ENCODE peak calls at places on chromosome 21, in nine cellular contexts. H is cardiac fibroblast, L is esophagus squamous epithelium, A is epithelial cell of esophagus, O is uterus, Z is dorsolateral prefrontal cortex, F is psoas muscle, D is astrocyte of the spinal cord, M is tibial artery. Q is an unnamed sample.

GRCh38 chr21:26448751-26449150 is 124.3 kb downstream of the CYYR1 start:
- DNase-seq in H (peak), L (no peak), A (peak), O (no peak), Z (no peak), F (no peak), D (no peak), M (no peak), Q (no peak)

GRCh38 chr21:27564684-27565280 is 597.9 kb upstream of the ADAMTS5 start:
- DNase-seq in H (peak), L (no peak), A (peak), O (peak), Z (peak), F (peak), D (peak), M (no peak), Q (no peak)

GRCh38 chr21:38293765-38294164 is 37.0 kb downstream of the KCNJ15 start:
- DNase-seq in H (no peak), L (no peak), A (no peak), O (no peak), Z (no peak), F (no peak), D (no peak), M (no peak), Q (no peak)

GRCh38 chr21:14480601-14481000 is 65.5 kb downstream of the SAMSN1 start:
- DNase-seq in H (peak), L (no peak), A (peak), O (no peak), Z (no peak), F (no peak), D (no peak), M (no peak), Q (no peak)

GRCh38 chr21:8992731-8993174 is 1528.6 kb upstream of the TPTE start:
- DNase-seq in H (peak), L (no peak), A (no peak), O (no peak), Z (no peak), F (no peak), D (no peak), M (no peak), Q (no peak)

GRCh38 chr21:27776925-27777553 is 810.2 kb upstream of the ADAMTS5 start:
- DNase-seq in H (peak), L (no peak), A (no peak), O (no peak), Z (no peak), F (no peak), D (no peak), M (no peak), Q (no peak)

GRCh38 chr21:23014021-23014420 is 2015.8 kb downstream of the NCAM2 start:
- DNase-seq in H (no peak), L (no peak), A (no peak), O (no peak), Z (no peak), F (no peak), D (no peak), M (no peak), Q (no peak)

GRCh38 chr21:40765771-40766170 is 81.2 kb downstream of the DSCAM start:
- DNase-seq in H (no peak), L (no peak), A (no peak), O (no peak), Z (no peak), F (no peak), D (no peak), M (no peak), Q (no peak)

GRCh38 chr21:41369915-41370839 is 8.3 kb downstream of the MX2 start:
- DNase-seq in H (no peak), L (no peak), A (no peak), O (peak), Z (no peak), F (no peak), D (no peak), M (peak), Q (no peak)

GRCh38 chr21:38525454-38525853 is 27.2 kb upstream of the ERG start:
- DNase-seq in H (no peak), L (no peak), A (no peak), O (no peak), Z (no peak), F (no peak), D (no peak), M (no peak), Q (no peak)

GRCh38 chr21:31410763-31411278 is 66.8 kb upstream of the TIAM1 start:
- DNase-seq in H (no peak), L (no peak), A (no peak), O (no peak), Z (no peak), F (no peak), D (no peak), M (no peak), Q (no peak)

GRCh38 chr21:35204850-35205564 is 155.9 kb upstream of the RUNX1 start:
- DNase-seq in H (peak), L (no peak), A (no peak), O (peak), Z (peak), F (peak), D (peak), M (peak), Q (no peak)

GRCh38 chr21:26153758-26154157 is 16.8 kb downstream of the APP start:
- DNase-seq in H (no peak), L (no peak), A (no peak), O (no peak), Z (no peak), F (no peak), D (no peak), M (no peak), Q (no peak)

GRCh38 chr21:38622827-38623209 is 124.5 kb upstream of the ERG start:
- DNase-seq in H (no peak), L (no peak), A (no peak), O (no peak), Z (no peak), F (no peak), D (no peak), M (no peak), Q (no peak)

GRCh38 chr21:29499734-29500343 is 201.1 kb downstream of the BACH1 start:
- DNase-seq in H (peak), L (no peak), A (peak), O (no peak), Z (peak), F (no peak), D (peak), M (no peak), Q (no peak)

DNA sequence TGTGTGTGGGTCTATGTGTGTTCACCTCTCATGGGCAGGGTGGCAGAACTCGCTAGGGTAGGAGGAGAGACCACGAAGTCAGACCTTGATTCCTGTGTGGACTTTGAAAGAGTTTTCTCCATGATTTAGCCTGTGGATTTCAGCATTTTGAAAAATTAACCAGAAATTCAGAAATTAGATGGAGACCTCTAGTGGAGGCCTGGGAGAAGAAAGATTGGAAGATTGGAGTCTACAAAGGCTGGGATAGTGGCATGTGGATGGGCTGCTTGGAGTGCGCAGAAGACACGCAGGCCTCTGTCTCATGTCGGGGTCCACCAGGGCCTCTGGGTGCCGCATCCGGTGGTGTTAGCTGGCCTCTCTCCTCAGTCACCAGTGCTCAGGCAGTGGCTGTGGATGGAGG is 18.9 kb upstream of the IGSF5 start:
- DNase-seq in H (no peak), L (no peak), A (no peak), O (no peak), Z (no peak), F (no peak), D (no peak), M (no peak), Q (no peak)
- TF ChIP-seq CTCF in H (no peak), L (no peak), A (no peak), O (no peak), Z (no peak), F (no peak), D (peak), M (no peak), Q (peak)

GRCh38 chr21:46097826-46098286 is at the start of gene COL6A2:
- DNase-seq in H (peak), L (no peak), A (no peak), O (peak), Z (peak), F (peak), D (peak), M (peak), Q (no peak)

GRCh38 chr21:46099476-46099875 is 1.6 kb downstream of the COL6A2 start:
- DNase-seq in H (peak), L (no peak), A (no peak), O (peak), Z (peak), F (peak), D (no peak), M (peak), Q (no peak)

GRCh38 chr21:46100020-46100419 is 2.1 kb downstream of the COL6A2 start:
- DNase-seq in H (no peak), L (no peak), A (no peak), O (no peak), Z (no peak), F (no peak), D (no peak), M (peak), Q (no peak)

GRCh38 chr21:46096997-46097825 is 701 bp upstream of the COL6A2 start:
- DNase-seq in H (no peak), L (no peak), A (no peak), O (peak), Z (peak), F (peak), D (no peak), M (peak), Q (no peak)

GRCh38 chr21:46098303-46099141 is 610 bp downstream of the COL6A2 start:
- DNase-seq in H (no peak), L (no peak), A (no peak), O (peak), Z (no peak), F (peak), D (no peak), M (peak), Q (no peak)
- H3K4me3 ChIP-seq in H (peak), L (peak), A (no peak), O (peak), Z (peak), F (peak), D (peak), M (peak), Q (peak)

DNA sequence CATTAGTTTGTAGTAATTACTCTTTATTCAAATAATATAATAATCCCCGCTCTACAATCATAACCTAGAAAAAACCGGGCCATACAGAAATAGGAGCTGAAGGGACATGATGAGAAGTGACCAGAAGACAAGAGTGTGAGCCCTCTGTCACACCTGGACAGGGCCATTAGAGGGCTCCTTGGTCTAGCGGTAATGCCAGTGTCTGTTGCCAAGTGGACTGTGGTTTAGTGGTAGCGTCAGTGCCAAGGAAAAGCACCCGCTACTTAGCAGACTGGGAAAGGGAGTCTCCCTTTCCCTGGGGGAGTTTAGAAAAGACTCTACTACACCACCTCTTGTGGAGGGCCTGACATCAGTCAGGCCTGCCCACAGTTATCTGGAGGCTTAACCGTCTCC is 19.1 kb downstream of the PCBP3 start:
- DNase-seq in H (no peak), L (no peak), A (no peak), O (no peak), Z (no peak), F (no peak), D (no peak), M (no peak), Q (no peak)
- TF ChIP-seq CTCF in H (no peak), L (no peak), A (no peak), O (no peak), Z (no peak), F (no peak), D (no peak), M (no peak), Q (no peak)

GRCh38 chr21:32543975-32544374 is 41.3 kb downstream of the TCP10L start:
- DNase-seq in H (no peak), L (no peak), A (no peak), O (no peak), Z (no peak), F (no peak), D (no peak), M (no peak), Q (no peak)

GRCh38 chr21:32548978-32549377 is 36.3 kb downstream of the TCP10L start:
- DNase-seq in H (no peak), L (no peak), A (no peak), O (no peak), Z (no peak), F (no peak), D (no peak), M (no peak), Q (no peak)

GRCh38 chr21:32544697-32545096 is 40.6 kb downstream of the TCP10L start:
- DNase-seq in H (peak), L (no peak), A (no peak), O (no peak), Z (no peak), F (no peak), D (no peak), M (no peak), Q (no peak)

GRCh38 chr21:32547018-32547417 is 38.3 kb downstream of the TCP10L start:
- DNase-seq in H (no peak), L (no peak), A (no peak), O (no peak), Z (no peak), F (no peak), D (no peak), M (no peak), Q (no peak)

DNA sequence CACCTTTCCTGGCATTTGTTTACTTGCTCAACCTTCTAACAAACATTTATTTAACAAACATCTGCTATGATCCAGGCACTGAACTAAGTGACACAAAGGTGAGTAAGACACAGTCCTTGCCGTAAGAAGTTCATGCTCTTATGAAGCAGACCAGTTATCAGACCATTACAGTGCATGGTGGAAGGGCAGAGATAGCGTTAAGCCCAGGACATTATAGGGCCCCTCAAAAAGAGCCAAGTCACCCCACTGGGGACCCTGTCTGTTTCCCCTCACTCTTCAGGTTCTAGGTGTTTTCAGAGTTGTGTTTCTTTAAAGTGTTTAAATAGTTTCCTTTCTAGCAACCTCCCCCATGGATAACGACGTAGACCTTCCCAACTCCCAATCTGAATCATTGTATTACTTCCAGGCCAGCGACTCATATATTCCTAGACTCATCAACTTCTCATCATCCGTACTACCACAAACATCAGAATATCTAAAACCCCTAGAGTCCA is 39.3 kb downstream of the TCP10L start:
- DNase-seq in H (peak), L (no peak), A (no peak), O (no peak), Z (no peak), F (no peak), D (peak), M (no peak), Q (no peak)
- H3K4me3 ChIP-seq in H (no peak), L (no peak), A (no peak), O (no peak), Z (no peak), F (no peak), D (no peak), M (no peak), Q (no peak)

GRCh38 chr21:43619344-43619743 is 39.9 kb downstream of the HSF2BP start:
- DNase-seq in H (no peak), L (no peak), A (no peak), O (no peak), Z (no peak), F (no peak), D (no peak), M (no peak), Q (no peak)
- TF ChIP-seq CTCF in H (no peak), L (no peak), A (no peak), O (no peak), Z (no peak), F (no peak), D (no peak), M (no peak), Q (no peak)

DNA sequence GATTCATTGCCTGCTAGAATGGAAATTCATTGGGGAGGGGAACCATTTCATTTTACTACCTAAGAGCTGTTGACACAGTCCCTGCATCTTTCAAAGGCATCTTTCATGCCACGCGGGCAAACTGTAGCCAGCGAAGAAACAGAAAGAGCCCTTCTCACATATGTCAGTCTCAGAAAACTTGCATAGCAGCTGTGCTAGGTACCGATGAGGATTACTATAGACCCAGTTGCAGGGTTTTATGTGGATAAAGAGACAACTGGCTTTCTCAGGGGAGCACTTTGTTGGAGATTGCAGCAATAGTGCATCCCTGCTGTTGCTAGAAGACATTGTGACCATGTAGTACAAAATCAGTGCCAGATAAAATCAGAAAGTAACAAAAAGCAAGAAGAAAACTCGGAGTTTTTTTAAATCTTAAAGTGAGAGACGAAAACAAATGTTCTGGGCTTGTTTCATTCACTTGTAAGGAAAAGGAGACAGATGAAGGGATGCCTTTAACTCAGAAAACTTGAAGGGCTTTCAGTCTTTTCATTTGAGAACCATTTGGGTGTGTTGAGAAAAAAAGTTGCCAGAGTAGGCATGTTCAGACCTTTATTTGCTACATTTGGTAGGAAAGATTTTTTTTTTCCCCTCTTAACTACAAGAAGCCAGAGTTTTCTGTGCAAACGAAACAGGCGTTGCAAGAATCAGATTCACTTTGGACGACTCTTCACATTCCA is 804.1 kb downstream of the USP25 start:
- DNase-seq in H (no peak), L (no peak), A (no peak), O (no peak), Z (peak), F (no peak), D (no peak), M (no peak), Q (no peak)
- H3K4me3 ChIP-seq in H (peak), L (peak), A (peak), O (peak), Z (peak), F (peak), D (peak), M (peak), Q (peak)

GRCh38 chr21:36551731-36552457 is 72.0 kb upstream of the CLDN14 start:
- DNase-seq in H (peak), L (no peak), A (peak), O (no peak), Z (no peak), F (no peak), D (peak), M (peak), Q (peak)

GRCh38 chr21:36553406-36553805 is 73.5 kb upstream of the CLDN14 start:
- DNase-seq in H (no peak), L (no peak), A (no peak), O (no peak), Z (no peak), F (no peak), D (no peak), M (peak), Q (no peak)

GRCh38 chr21:36555199-36555598 is 75.3 kb upstream of the CLDN14 start:
- DNase-seq in H (no peak), L (no peak), A (no peak), O (peak), Z (no peak), F (no peak), D (no peak), M (peak), Q (no peak)

GRCh38 chr21:36552458-36552800 is 72.5 kb upstream of the CLDN14 start:
- DNase-seq in H (no peak), L (no peak), A (no peak), O (no peak), Z (no peak), F (no peak), D (no peak), M (no peak), Q (no peak)

DNA sequence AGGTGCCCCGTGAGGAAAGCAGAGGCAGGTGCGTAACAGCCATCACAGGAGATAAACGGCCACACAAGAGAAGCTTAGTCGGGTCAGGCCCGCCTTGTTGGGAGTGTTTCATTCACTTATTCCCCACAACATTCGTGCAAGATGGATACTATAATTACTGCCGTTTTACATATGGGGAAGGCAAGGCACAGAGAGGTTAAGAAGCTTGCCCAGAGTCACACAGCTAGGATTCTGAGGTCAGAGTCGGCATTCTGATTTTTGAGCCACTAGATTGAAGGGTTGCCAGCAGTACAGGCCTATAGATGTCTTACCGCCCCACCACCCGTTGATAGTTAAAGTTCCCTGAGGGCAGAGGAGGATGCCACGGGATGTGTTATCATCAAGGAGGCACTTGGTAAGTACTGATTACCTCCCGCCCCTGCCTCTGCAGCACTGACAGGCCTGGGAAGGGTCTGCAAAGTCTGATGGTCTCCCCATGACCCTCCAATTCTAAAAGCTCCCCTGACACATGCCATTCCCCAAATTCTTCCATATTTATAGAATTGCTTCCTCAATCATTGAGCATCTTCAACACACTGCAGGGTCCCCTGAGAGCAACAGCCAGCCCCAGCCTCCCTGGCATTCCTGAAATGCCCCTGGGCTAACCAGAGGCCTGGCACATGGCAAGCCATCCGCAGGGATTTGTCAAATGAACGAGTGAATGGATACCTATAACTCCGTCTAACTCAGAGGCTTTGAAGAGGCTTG is 74.7 kb upstream of the CLDN14 start:
- DNase-seq in H (no peak), L (no peak), A (no peak), O (no peak), Z (no peak), F (no peak), D (no peak), M (peak), Q (no peak)
- TF ChIP-seq CTCF in H (no peak), L (no peak), A (no peak), O (no peak), Z (no peak), F (no peak), D (no peak), M (no peak), Q (no peak)

GRCh38 chr21:17610862-17611261 is 1.8 kb downstream of the BTG3 start:
- DNase-seq in H (no peak), L (no peak), A (no peak), O (peak), Z (no peak), F (no peak), D (no peak), M (no peak), Q (no peak)
- H3K4me3 ChIP-seq in H (peak), L (peak), A (peak), O (peak), Z (peak), F (peak), D (peak), M (peak), Q (peak)

DNA sequence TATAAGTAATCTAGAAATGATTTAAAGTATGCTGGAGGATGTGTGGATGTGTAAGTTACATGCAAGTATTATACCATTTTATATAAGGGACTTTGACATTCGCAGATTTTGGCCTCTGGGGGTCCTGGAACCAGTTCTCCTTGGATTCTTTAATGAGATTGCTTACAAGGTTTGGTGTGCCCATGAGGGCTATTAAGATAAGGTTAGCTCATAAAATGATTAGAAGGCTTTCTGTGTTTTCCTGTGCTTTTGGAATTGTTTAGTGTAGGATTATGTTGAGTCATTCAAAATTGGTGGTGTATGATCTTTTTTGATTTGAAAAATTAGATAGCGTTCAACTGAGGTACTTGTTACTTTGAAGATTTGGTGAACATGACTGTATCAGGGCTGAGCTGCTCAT is 5.6 kb downstream of the USP25 start:
- DNase-seq in H (no peak), L (no peak), A (no peak), O (no peak), Z (no peak), F (no peak), D (no peak), M (no peak), Q (no peak)
- TF ChIP-seq CTCF in H (no peak), L (no peak), A (no peak), O (no peak), Z (no peak), F (no peak), D (no peak), M (no peak), Q (no peak)

Q was measured in astrocyte of the cerebellum.